ENCODE peak calls at places on chromosomes 1 and 21, in five cellular contexts. N is astrocyte of the spinal cord, A is GM12864, Q is nephron progenitor cell, M is body of pancreas. R is an unnamed sample.

GRCh38 chr21:45880097-45881068 is 101.2 kb upstream of the COL6A1 start:
- DNase-seq in M (peak), Q (peak), A (peak), N (peak), R (no peak)

GRCh38 chr1:67307251-67308060 is at the start of gene IL12RB2:
- DNase-seq in Q (peak), M (peak), A (no peak), N (no peak), R (no peak)

GRCh38 chr1:217205578-217205977 is 425.3 kb downstream of the GPATCH2 start:
- DNase-seq in Q (no peak), M (no peak), A (no peak), N (no peak), R (no peak)

GRCh38 chr1:115641762-115642167 is at the start of gene VANGL1:
- DNase-seq in M (peak), Q (peak), A (no peak), N (peak), R (peak)

GRCh38 chr1:23422313-23422877 is 2.2 kb downstream of the TCEA3 start:
- DNase-seq in M (peak), Q (peak), A (no peak), N (peak), R (no peak)

GRCh38 chr1:50978852-50979781 is 9.1 kb downstream of the CDKN2C start:
- DNase-seq in N (no peak), Q (peak), A (no peak), M (peak), R (no peak)

GRCh38 chr1:168709407-168709891 is 19.6 kb downstream of the DPT start:
- DNase-seq in Q (no peak), A (no peak), M (no peak), N (peak), R (peak)

GRCh38 chr1:11838349-11839272 is 9.0 kb downstream of the NPPA start:
- DNase-seq in N (peak), A (no peak), Q (peak), M (peak), R (no peak)

GRCh38 chr1:24909388-24909898 is 20.6 kb downstream of the RUNX3 start:
- DNase-seq in A (no peak), M (peak), Q (peak), N (peak), R (no peak)

GRCh38 chr21:41783476-41784150 is 16.8 kb upstream of the RIPK4 start:
- DNase-seq in Q (peak), A (no peak), N (peak), M (peak), R (no peak)

GRCh38 chr1:168082008-168082876 is 54.5 kb downstream of the GPR161 start:
- DNase-seq in A (peak), N (peak), Q (peak), M (peak), R (peak)

GRCh38 chr1:175314300-175314699 is 121.7 kb upstream of the KIAA0040 start:
- DNase-seq in Q (no peak), N (no peak), A (no peak), M (no peak), R (no peak)

GRCh38 chr1:107496002-107496401 is 355.2 kb downstream of the NTNG1 start:
- DNase-seq in M (no peak), Q (no peak), A (no peak), N (no peak), R (no peak)

GRCh38 chr1:103265551-103265950 is 157.2 kb upstream of the COL11A1 start:
- DNase-seq in A (no peak), N (peak), M (no peak), Q (no peak), R (no peak)

GRCh38 chr1:46643368-46643775 is 24.8 kb downstream of the ATPAF1 start:
- DNase-seq in N (peak), M (no peak), A (no peak), Q (no peak), R (peak)

GRCh38 chr1:111202707-111203623 is 2.5 kb upstream of the DENND2D start:
- DNase-seq in N (no peak), M (no peak), A (no peak), Q (no peak), R (no peak)

GRCh38 chr21:26194811-26195251 is 24.3 kb upstream of the APP start:
- DNase-seq in A (no peak), M (no peak), Q (no peak), N (no peak), R (peak)

GRCh38 chr1:244349103-244349531 is 102.6 kb downstream of the ADSS2 start:
- DNase-seq in N (peak), M (no peak), Q (no peak), A (no peak), R (peak)

GRCh38 chr1:94778808-94779207 is 41.3 kb upstream of the SLC44A3 start:
- DNase-seq in A (no peak), N (no peak), M (no peak), Q (no peak), R (no peak)

GRCh38 chr1:229344937-229345684 is 2.3 kb upstream of the CCSAP start:
- DNase-seq in Q (no peak), M (no peak), A (no peak), N (no peak), R (no peak)

GRCh38 chr1:42003433-42003832 is 84.7 kb upstream of the HIVEP3 start:
- DNase-seq in N (no peak), Q (no peak), A (no peak), M (no peak), R (no peak)

GRCh38 chr1:2314297-2314802 is 77.0 kb downstream of the MORN1 start:
- DNase-seq in M (peak), Q (peak), N (peak), A (no peak), R (no peak)

GRCh38 chr1:93810316-93810715 is 68.7 kb downstream of the DNTTIP2 start:
- DNase-seq in M (no peak), N (no peak), Q (no peak), A (no peak), R (no peak)

DNA sequence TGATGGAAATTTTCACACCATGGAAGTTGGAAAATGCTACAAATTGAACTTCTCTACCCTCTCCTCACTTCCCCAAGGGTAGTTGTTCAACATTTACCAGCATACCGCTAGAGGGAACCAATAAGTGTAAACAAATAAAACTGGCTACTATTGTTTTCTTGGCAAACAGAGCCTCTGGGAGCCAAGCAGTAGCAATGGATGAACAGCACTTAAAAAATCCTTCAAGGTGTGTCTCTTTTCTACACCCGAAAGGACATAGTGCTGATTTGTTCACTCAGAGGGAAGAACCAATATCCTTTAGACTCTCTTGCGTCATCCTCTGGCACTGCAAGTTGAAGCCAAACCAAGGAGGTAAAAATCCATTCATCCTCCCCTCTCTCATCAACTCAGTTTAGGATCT is 161.5 kb downstream of the TBX15 start:
- DNase-seq in N (no peak), Q (no peak), M (no peak), A (no peak), R (no peak)
- TF ChIP-seq CTCF in N (no peak), Q (no peak), M (no peak), A (no peak), R (no peak)

DNA sequence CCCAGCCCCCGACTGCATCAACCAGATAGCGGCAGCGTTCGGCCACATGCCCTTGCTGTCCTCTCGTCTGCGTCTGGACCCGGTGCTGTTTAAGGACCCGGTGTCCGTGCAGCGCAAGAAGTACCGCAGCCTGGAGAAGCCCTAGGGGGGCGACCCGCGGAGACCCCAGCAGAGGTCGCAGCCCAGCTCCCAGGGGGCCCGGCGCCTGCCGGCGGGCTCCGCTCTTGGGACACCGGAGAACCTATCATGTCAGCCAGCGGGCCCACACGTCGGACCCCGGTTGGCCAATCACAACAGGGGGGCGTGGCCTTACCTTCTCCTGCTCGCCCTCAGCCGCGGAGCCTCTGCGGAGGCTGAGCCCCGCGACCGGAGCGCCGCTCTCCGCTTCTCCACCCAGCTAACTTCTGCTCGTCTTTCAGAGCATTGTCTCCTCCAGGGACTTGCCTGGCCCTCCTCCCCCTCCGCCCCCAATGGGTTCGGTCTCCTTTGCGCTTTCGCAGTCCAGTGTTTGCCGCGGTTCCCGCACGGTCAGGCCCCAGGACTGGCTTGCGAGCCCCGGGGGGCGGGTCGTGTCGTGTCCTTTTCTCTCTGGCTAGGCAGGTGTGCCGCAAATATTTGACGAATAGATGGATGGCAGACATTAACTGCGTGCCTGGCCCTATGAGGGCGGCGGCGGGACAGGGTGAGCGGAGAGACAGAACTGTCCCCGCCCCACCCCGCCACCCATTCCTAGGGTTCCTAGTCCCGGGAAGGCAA is 10.5 kb downstream of the SLC30A2 start:
- DNase-seq in A (peak), M (peak), N (peak), Q (peak), R (peak)
- TF ChIP-seq CTCF in A (no peak), M (peak), N (no peak), Q (no peak), R (no peak)

DNA sequence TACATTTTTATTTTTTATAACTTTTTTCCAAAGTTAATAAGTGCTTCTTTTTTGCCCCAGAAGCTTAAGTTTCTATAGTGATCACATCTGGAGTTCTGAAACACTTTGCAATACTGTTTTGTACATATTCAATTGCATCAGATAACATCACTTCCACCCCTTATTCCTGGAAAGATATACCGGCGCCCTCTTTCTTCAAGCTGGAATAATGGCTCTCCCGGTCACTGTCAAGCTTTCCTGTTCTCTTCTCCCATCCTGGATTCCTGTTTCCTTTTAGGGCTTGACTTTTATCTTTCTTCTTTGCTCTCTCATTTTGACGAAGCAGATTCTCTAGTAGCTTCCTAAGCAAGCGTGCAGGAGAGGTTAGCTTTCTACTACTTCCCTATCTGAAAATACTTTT is 1866.8 kb downstream of the MRPL39 start:
- DNase-seq in M (no peak), A (no peak), Q (no peak), N (no peak), R (no peak)
- TF ChIP-seq CTCF in M (no peak), A (no peak), Q (no peak), N (no peak), R (no peak)

GRCh38 chr1:62746809-62747138 is 37.2 kb upstream of the ATG4C start:
- DNase-seq in N (no peak), Q (no peak), M (no peak), A (no peak), R (no peak)

GRCh38 chr1:62744594-62745577 is 39.0 kb upstream of the ATG4C start:
- DNase-seq in N (no peak), M (no peak), A (no peak), Q (no peak), R (no peak)

GRCh38 chr1:62746086-62746808 is 37.7 kb upstream of the ATG4C start:
- DNase-seq in M (no peak), Q (no peak), N (peak), A (no peak), R (no peak)
- TF ChIP-seq CTCF in M (peak), Q (peak), N (peak), A (peak), R (peak)

DNA sequence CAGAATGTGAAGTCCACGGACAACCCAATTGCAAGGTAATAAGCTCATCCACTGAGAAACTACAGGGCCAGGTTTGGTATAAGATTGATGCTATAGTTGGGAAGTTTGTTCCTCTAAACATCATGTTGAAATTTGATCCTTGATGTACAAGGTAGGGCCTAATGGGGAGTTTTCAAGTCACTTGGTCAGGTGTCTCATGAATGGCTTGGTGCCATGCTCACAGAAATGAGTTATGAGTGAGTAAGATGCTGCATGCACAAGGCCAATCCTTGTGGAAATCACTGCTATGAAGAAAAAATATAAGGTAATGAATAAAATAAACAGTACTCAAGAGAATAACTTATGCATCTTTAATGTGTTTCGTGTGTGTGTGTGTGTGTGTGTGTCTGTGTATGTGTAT is 1891.2 kb downstream of the NCAM2 start:
- DNase-seq in Q (no peak), N (no peak), M (no peak), A (no peak), R (no peak)
- TF ChIP-seq CTCF in Q (no peak), N (no peak), M (no peak), A (no peak), R (no peak)